ENCODE peak calls at places on chromosomes 6 and 20, in seven cellular contexts. E is NCI-H2081 treated with DMSO at 0.1 percent for 48 hours; Y is NAMALWA; P is fibroblast of the conjunctiva; S is stimulated activated CD4-positive, alpha-beta T cell treated with anti-CD3 and anti-CD28 coated beads, Interleukin-4, amount 100 ng/mL, for 24 hours; I is T follicular helper cell; J is T-helper 2 cell. B is an unnamed sample.

GRCh38 chr20:7085448-7085847 is 318.0 kb downstream of the BMP2 start:
- DNase-seq in Y (no peak), J (no peak), E (no peak), S (no peak), I (no peak), P (no peak), B (no peak)

GRCh38 chr20:63734946-63735858 is 1.3 kb upstream of the LIME1 start:
- DNase-seq in E (no peak), J (no peak), Y (no peak), P (no peak), S (no peak), I (no peak), B (no peak)

GRCh38 chr6:97440590-97441176 is 157.7 kb upstream of the MMS22L start:
- DNase-seq in S (no peak), I (no peak), Y (peak), E (peak), P (no peak), J (no peak), B (no peak)

GRCh38 chr6:2020909-2021308 is 224.5 kb downstream of the GMDS start:
- DNase-seq in S (no peak), J (no peak), I (no peak), E (no peak), P (peak), Y (peak), B (no peak)

GRCh38 chr20:31566658-31567379 is 38.3 kb upstream of the ID1 start:
- DNase-seq in J (no peak), I (no peak), Y (peak), P (no peak), E (peak), S (peak), B (no peak)

GRCh38 chr6:159646731-159647130 is 46.3 kb downstream of the SOD2 start:
- DNase-seq in I (no peak), S (no peak), Y (no peak), P (no peak), J (no peak), E (no peak), B (no peak)

GRCh38 chr20:49964964-49965780 is 17.6 kb upstream of the SNAI1 start:
- DNase-seq in S (peak), E (no peak), P (no peak), Y (peak), I (no peak), J (no peak), B (no peak)

GRCh38 chr6:56827908-56828649 is 126.8 kb upstream of the BEND6 start:
- DNase-seq in J (no peak), E (no peak), Y (no peak), I (no peak), P (no peak), S (no peak), B (no peak)

GRCh38 chr6:166619912-166620311 is 7.1 kb downstream of the RPS6KA2 start:
- DNase-seq in E (no peak), Y (no peak), P (peak), I (no peak), S (no peak), J (no peak), B (no peak)

GRCh38 chr20:57417051-57417689 is 26.0 kb downstream of the RBM38 start:
- DNase-seq in P (no peak), J (no peak), Y (no peak), S (no peak), I (no peak), E (no peak), B (no peak)

GRCh38 chr6:125251516-125252229 is 50.1 kb downstream of the HDDC2 start:
- DNase-seq in I (no peak), Y (no peak), S (no peak), J (no peak), P (no peak), E (no peak), B (no peak)

GRCh38 chr20:49380245-49380875 is 102.1 kb downstream of the KCNB1 start:
- DNase-seq in P (no peak), Y (no peak), J (no peak), E (no peak), I (no peak), S (no peak), B (no peak)

GRCh38 chr6:32110632-32111031 is 1.5 kb upstream of the TNXB start:
- DNase-seq in P (no peak), I (no peak), S (no peak), J (no peak), Y (no peak), E (no peak), B (no peak)

GRCh38 chr20:61978491-61978890 is 87.2 kb downstream of the TAF4 start:
- DNase-seq in P (no peak), Y (no peak), J (no peak), S (no peak), E (no peak), I (no peak), B (no peak)

GRCh38 chr20:52242237-52243230 is 51.0 kb upstream of the ZFP64 start:
- DNase-seq in I (no peak), Y (peak), P (no peak), E (no peak), S (no peak), J (no peak), B (no peak)

GRCh38 chr20:18404172-18404571 is 62.7 kb downstream of the DZANK1 start:
- DNase-seq in Y (no peak), S (no peak), I (no peak), J (no peak), E (no peak), P (no peak), B (no peak)

GRCh38 chr6:11172501-11173337 is 59.7 kb downstream of the NEDD9 start:
- DNase-seq in Y (peak), E (no peak), J (peak), P (no peak), I (peak), S (peak), B (peak)

B was measured in T-helper 1 cell.